ENCODE peak calls at places on chromosomes 2 and 18, in seven cellular contexts. One of them, this sample, is unnamed.

GRCh38 chr2:151922845-151923666 is 94.8 kb upstream of the ARL5A start:
- DNase-seq in neuronal stem cell: no peak
- DNase-seq in lower lobe of right lung: peak
- DNase-seq in AG04450: no peak
- DNase-seq in HepG2: peak
- DNase-seq in kidney epithelial cell: no peak
- DNase-seq in left ventricle myocardium inferior: peak
- DNase-seq in this sample: no peak

GRCh38 chr2:176188969-176189665 is 649 bp downstream of the HOXD1 start:
- DNase-seq in AG04450: no peak
- DNase-seq in left ventricle myocardium inferior: no peak
- DNase-seq in neuronal stem cell: no peak
- DNase-seq in kidney epithelial cell: no peak
- DNase-seq in lower lobe of right lung: peak
- DNase-seq in HepG2: no peak
- DNase-seq in this sample: no peak

GRCh38 chr2:120847700-120848321 is 112.1 kb downstream of the GLI2 start:
- DNase-seq in left ventricle myocardium inferior: no peak
- DNase-seq in lower lobe of right lung: peak
- DNase-seq in HepG2: no peak
- DNase-seq in AG04450: no peak
- DNase-seq in kidney epithelial cell: no peak
- DNase-seq in neuronal stem cell: no peak
- DNase-seq in this sample: no peak

GRCh38 chr2:98911376-98912154 is 24.5 kb downstream of the CRACDL start:
- DNase-seq in lower lobe of right lung: no peak
- DNase-seq in left ventricle myocardium inferior: no peak
- DNase-seq in HepG2: peak
- DNase-seq in AG04450: no peak
- DNase-seq in neuronal stem cell: no peak
- DNase-seq in kidney epithelial cell: peak
- DNase-seq in this sample: peak

GRCh38 chr2:239828192-239828972 is 196.8 kb downstream of the NDUFA10 start:
- DNase-seq in lower lobe of right lung: no peak
- DNase-seq in AG04450: no peak
- DNase-seq in HepG2: no peak
- DNase-seq in kidney epithelial cell: no peak
- DNase-seq in left ventricle myocardium inferior: no peak
- DNase-seq in neuronal stem cell: no peak
- DNase-seq in this sample: no peak

GRCh38 chr2:150619607-150620330 is 132.3 kb upstream of the RND3 start:
- DNase-seq in neuronal stem cell: no peak
- DNase-seq in kidney epithelial cell: peak
- DNase-seq in lower lobe of right lung: no peak
- DNase-seq in AG04450: no peak
- DNase-seq in HepG2: no peak
- DNase-seq in left ventricle myocardium inferior: no peak
- DNase-seq in this sample: no peak

GRCh38 chr2:110639972-110640371 is 37.9 kb downstream of the BUB1 start:
- DNase-seq in AG04450: no peak
- DNase-seq in kidney epithelial cell: no peak
- DNase-seq in left ventricle myocardium inferior: peak
- DNase-seq in neuronal stem cell: no peak
- DNase-seq in HepG2: no peak
- DNase-seq in lower lobe of right lung: no peak
- DNase-seq in this sample: no peak

GRCh38 chr2:100895934-100896685 is 76.2 kb downstream of the NPAS2 start:
- DNase-seq in AG04450: no peak
- DNase-seq in neuronal stem cell: no peak
- DNase-seq in lower lobe of right lung: no peak
- DNase-seq in HepG2: no peak
- DNase-seq in kidney epithelial cell: no peak
- DNase-seq in left ventricle myocardium inferior: no peak
- DNase-seq in this sample: no peak

GRCh38 chr2:76867854-76868253 is 654.3 kb downstream of the LRRTM4 start:
- DNase-seq in AG04450: peak
- DNase-seq in left ventricle myocardium inferior: no peak
- DNase-seq in neuronal stem cell: no peak
- DNase-seq in kidney epithelial cell: peak
- DNase-seq in HepG2: no peak
- DNase-seq in lower lobe of right lung: no peak
- DNase-seq in this sample: peak

GRCh38 chr2:139518276-139518675 is 738.1 kb upstream of the NXPH2 start:
- DNase-seq in left ventricle myocardium inferior: no peak
- DNase-seq in HepG2: no peak
- DNase-seq in lower lobe of right lung: no peak
- DNase-seq in neuronal stem cell: no peak
- DNase-seq in AG04450: no peak
- DNase-seq in kidney epithelial cell: no peak
- DNase-seq in this sample: no peak

GRCh38 chr2:195337597-195337996 is 319.4 kb upstream of the SLC39A10 start:
- DNase-seq in kidney epithelial cell: no peak
- DNase-seq in HepG2: no peak
- DNase-seq in neuronal stem cell: no peak
- DNase-seq in left ventricle myocardium inferior: no peak
- DNase-seq in AG04450: no peak
- DNase-seq in lower lobe of right lung: no peak
- DNase-seq in this sample: no peak

GRCh38 chr18:25349926-25350560 is 1.9 kb downstream of the ZNF521 start:
- DNase-seq in neuronal stem cell: peak
- DNase-seq in kidney epithelial cell: no peak
- DNase-seq in lower lobe of right lung: peak
- DNase-seq in HepG2: no peak
- DNase-seq in left ventricle myocardium inferior: peak
- DNase-seq in AG04450: no peak
- DNase-seq in this sample: no peak
- H3K4me3 ChIP-seq in neuronal stem cell: peak
- H3K4me3 ChIP-seq in kidney epithelial cell: peak
- H3K4me3 ChIP-seq in lower lobe of right lung: peak
- H3K4me3 ChIP-seq in HepG2: no peak
- H3K4me3 ChIP-seq in left ventricle myocardium inferior: peak
- H3K4me3 ChIP-seq in AG04450: peak
- H3K4me3 ChIP-seq in this sample: peak

DNA sequence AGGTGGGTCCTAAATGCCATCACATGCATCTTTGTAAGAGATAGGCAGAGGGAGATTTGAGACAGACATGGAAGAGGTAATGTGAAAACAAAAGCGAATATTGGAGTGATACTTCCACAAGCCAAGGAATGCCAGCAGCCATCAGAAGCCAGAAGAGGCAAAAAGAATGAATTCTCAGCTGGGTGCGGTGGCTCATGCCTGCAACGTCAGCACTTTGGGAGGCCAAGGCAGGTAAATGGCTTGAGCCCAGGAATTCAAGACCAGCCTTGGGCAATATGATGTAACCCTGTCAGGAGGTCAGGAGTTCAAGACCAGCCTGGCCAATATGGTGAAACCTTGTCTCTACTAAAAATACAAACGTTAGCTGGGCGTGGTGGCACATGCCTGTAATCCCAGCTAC is 54.8 kb downstream of the FAM161A start:
- DNase-seq in AG04450: no peak
- DNase-seq in lower lobe of right lung: no peak
- DNase-seq in left ventricle myocardium inferior: no peak
- DNase-seq in HepG2: no peak
- DNase-seq in neuronal stem cell: no peak
- DNase-seq in kidney epithelial cell: no peak
- DNase-seq in this sample: no peak
- H3K4me3 ChIP-seq in AG04450: no peak
- H3K4me3 ChIP-seq in lower lobe of right lung: no peak
- H3K4me3 ChIP-seq in left ventricle myocardium inferior: no peak
- H3K4me3 ChIP-seq in HepG2: no peak
- H3K4me3 ChIP-seq in neuronal stem cell: no peak
- H3K4me3 ChIP-seq in kidney epithelial cell: no peak
- H3K4me3 ChIP-seq in this sample: no peak

GRCh38 chr2:174877796-174878195 is 113.5 kb upstream of the CHRNA1 start:
- DNase-seq in left ventricle myocardium inferior: no peak
- DNase-seq in lower lobe of right lung: no peak
- DNase-seq in AG04450: no peak
- DNase-seq in neuronal stem cell: no peak
- DNase-seq in HepG2: no peak
- DNase-seq in kidney epithelial cell: no peak
- DNase-seq in this sample: no peak
- H3K4me3 ChIP-seq in left ventricle myocardium inferior: no peak
- H3K4me3 ChIP-seq in lower lobe of right lung: no peak
- H3K4me3 ChIP-seq in AG04450: no peak
- H3K4me3 ChIP-seq in neuronal stem cell: no peak
- H3K4me3 ChIP-seq in HepG2: no peak
- H3K4me3 ChIP-seq in kidney epithelial cell: no peak
- H3K4me3 ChIP-seq in this sample: no peak

GRCh38 chr18:79466591-79466990 is 70.9 kb downstream of the NFATC1 start:
- DNase-seq in lower lobe of right lung: no peak
- DNase-seq in AG04450: no peak
- DNase-seq in left ventricle myocardium inferior: no peak
- DNase-seq in neuronal stem cell: no peak
- DNase-seq in HepG2: no peak
- DNase-seq in kidney epithelial cell: no peak
- DNase-seq in this sample: no peak

GRCh38 chr18:79467126-79467525 is 71.4 kb downstream of the NFATC1 start:
- DNase-seq in kidney epithelial cell: no peak
- DNase-seq in left ventricle myocardium inferior: no peak
- DNase-seq in lower lobe of right lung: no peak
- DNase-seq in neuronal stem cell: no peak
- DNase-seq in HepG2: no peak
- DNase-seq in AG04450: no peak
- DNase-seq in this sample: no peak

GRCh38 chr18:79463424-79463960 is 67.8 kb downstream of the NFATC1 start:
- DNase-seq in lower lobe of right lung: no peak
- DNase-seq in neuronal stem cell: no peak
- DNase-seq in AG04450: no peak
- DNase-seq in kidney epithelial cell: no peak
- DNase-seq in HepG2: no peak
- DNase-seq in left ventricle myocardium inferior: no peak
- DNase-seq in this sample: no peak

GRCh38 chr18:79469309-79469708 is 73.6 kb downstream of the NFATC1 start:
- DNase-seq in kidney epithelial cell: no peak
- DNase-seq in left ventricle myocardium inferior: no peak
- DNase-seq in lower lobe of right lung: no peak
- DNase-seq in HepG2: no peak
- DNase-seq in neuronal stem cell: no peak
- DNase-seq in AG04450: no peak
- DNase-seq in this sample: no peak

DNA sequence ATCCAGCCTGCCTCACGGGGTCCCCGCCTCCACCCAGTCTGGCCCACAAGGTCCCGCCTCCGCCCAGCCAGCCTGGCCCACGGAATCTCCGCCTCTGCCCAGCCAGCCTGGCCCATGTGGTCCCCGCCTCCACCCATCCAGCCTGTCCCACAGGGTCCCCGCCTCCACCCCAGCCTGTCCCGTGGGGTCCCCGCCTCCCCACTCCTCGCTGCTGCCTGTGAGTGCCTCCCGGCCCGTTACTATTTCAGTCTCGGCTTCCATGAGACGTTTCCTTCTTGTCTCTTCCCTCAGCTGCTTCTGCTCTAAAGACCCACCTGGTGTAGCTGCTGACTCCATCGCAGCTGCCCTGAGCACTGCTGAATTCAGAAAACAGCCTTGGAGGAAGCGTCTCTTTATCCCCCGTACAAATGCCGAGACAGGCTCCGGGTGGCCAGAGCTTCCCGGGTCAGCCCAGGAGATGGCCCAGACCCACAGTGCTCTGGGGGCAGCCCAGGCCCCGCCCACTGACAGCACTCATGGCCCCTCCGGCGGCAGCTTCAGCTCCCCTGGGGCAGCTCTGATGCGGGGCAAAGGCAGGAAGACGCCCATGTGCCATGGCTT is 69.8 kb downstream of the NFATC1 start:
- DNase-seq in AG04450: no peak
- DNase-seq in left ventricle myocardium inferior: no peak
- DNase-seq in HepG2: no peak
- DNase-seq in kidney epithelial cell: no peak
- DNase-seq in neuronal stem cell: peak
- DNase-seq in lower lobe of right lung: no peak
- DNase-seq in this sample: no peak
- H3K4me3 ChIP-seq in AG04450: no peak
- H3K4me3 ChIP-seq in left ventricle myocardium inferior: peak
- H3K4me3 ChIP-seq in HepG2: peak
- H3K4me3 ChIP-seq in kidney epithelial cell: no peak
- H3K4me3 ChIP-seq in neuronal stem cell: no peak
- H3K4me3 ChIP-seq in lower lobe of right lung: no peak
- H3K4me3 ChIP-seq in this sample: no peak

GRCh38 chr2:74834806-74835755 is 1.2 kb downstream of the HK2 start:
- DNase-seq in left ventricle myocardium inferior: peak
- DNase-seq in neuronal stem cell: peak
- DNase-seq in lower lobe of right lung: peak
- DNase-seq in AG04450: no peak
- DNase-seq in kidney epithelial cell: no peak
- DNase-seq in HepG2: peak
- DNase-seq in this sample: no peak

GRCh38 chr2:74833418-74834233 is at the start of gene HK2:
- DNase-seq in neuronal stem cell: peak
- DNase-seq in kidney epithelial cell: no peak
- DNase-seq in left ventricle myocardium inferior: peak
- DNase-seq in HepG2: peak
- DNase-seq in lower lobe of right lung: peak
- DNase-seq in AG04450: no peak
- DNase-seq in this sample: peak

GRCh38 chr2:74835831-74836674 is 2.1 kb downstream of the HK2 start:
- DNase-seq in lower lobe of right lung: no peak
- DNase-seq in left ventricle myocardium inferior: no peak
- DNase-seq in kidney epithelial cell: no peak
- DNase-seq in neuronal stem cell: peak
- DNase-seq in AG04450: no peak
- DNase-seq in HepG2: peak
- DNase-seq in this sample: no peak

GRCh38 chr2:74828534-74828933 is 5.4 kb upstream of the HK2 start:
- DNase-seq in HepG2: no peak
- DNase-seq in left ventricle myocardium inferior: no peak
- DNase-seq in kidney epithelial cell: no peak
- DNase-seq in neuronal stem cell: no peak
- DNase-seq in lower lobe of right lung: no peak
- DNase-seq in AG04450: no peak
- DNase-seq in this sample: no peak

GRCh38 chr2:74831693-74832530 is 2.0 kb upstream of the HK2 start:
- DNase-seq in lower lobe of right lung: no peak
- DNase-seq in left ventricle myocardium inferior: no peak
- DNase-seq in neuronal stem cell: no peak
- DNase-seq in AG04450: no peak
- DNase-seq in HepG2: peak
- DNase-seq in kidney epithelial cell: no peak
- DNase-seq in this sample: no peak
- H3K4me3 ChIP-seq in lower lobe of right lung: no peak
- H3K4me3 ChIP-seq in left ventricle myocardium inferior: no peak
- H3K4me3 ChIP-seq in neuronal stem cell: no peak
- H3K4me3 ChIP-seq in AG04450: no peak
- H3K4me3 ChIP-seq in HepG2: no peak
- H3K4me3 ChIP-seq in kidney epithelial cell: no peak
- H3K4me3 ChIP-seq in this sample: no peak

This sample was measured in skeletal muscle cell.